ENCODE peak calls at places on chromosome 19, in four cellular contexts. One of them, this sample, is unnamed.

GRCh38 chr19:57903298-57904174 is 12.9 kb downstream of the ZNF417 start:
- DNase-seq in GM12891: peak
- DNase-seq in GM12878: no peak
- DNase-seq in K562: peak
- DNase-seq in this sample: no peak

GRCh38 chr19:29761575-29762225 is 46.6 kb upstream of the C19orf12 start:
- DNase-seq in GM12891: no peak
- DNase-seq in GM12878: no peak
- DNase-seq in K562: no peak
- DNase-seq in this sample: no peak

GRCh38 chr19:48812094-48812929 is 1.5 kb upstream of the BCAT2 start:
- DNase-seq in GM12891: peak
- DNase-seq in GM12878: no peak
- DNase-seq in K562: peak
- DNase-seq in this sample: no peak

GRCh38 chr19:42386974-42387707 is 3.0 kb downstream of the CNFN start:
- DNase-seq in GM12891: peak
- DNase-seq in GM12878: no peak
- DNase-seq in K562: peak
- DNase-seq in this sample: peak

GRCh38 chr19:50977626-50978025 is 6.1 kb downstream of the KLK7 start:
- DNase-seq in GM12891: no peak
- DNase-seq in GM12878: no peak
- DNase-seq in K562: no peak
- DNase-seq in this sample: no peak

GRCh38 chr19:17846146-17846545 is 1.6 kb downstream of the JAK3 start:
- DNase-seq in GM12891: no peak
- DNase-seq in GM12878: peak
- DNase-seq in K562: no peak
- DNase-seq in this sample: no peak

GRCh38 chr19:4369888-4370260 is 26.5 kb downstream of the MPND start:
- DNase-seq in GM12891: peak
- DNase-seq in GM12878: no peak
- DNase-seq in K562: no peak
- DNase-seq in this sample: peak

GRCh38 chr19:13172335-13173128 is 22.3 kb downstream of the IER2 start:
- DNase-seq in GM12891: no peak
- DNase-seq in GM12878: no peak
- DNase-seq in K562: peak
- DNase-seq in this sample: peak

GRCh38 chr19:38047641-38048040 is 140.6 kb downstream of the SIPA1L3 start:
- DNase-seq in GM12891: no peak
- DNase-seq in GM12878: no peak
- DNase-seq in K562: no peak
- DNase-seq in this sample: peak

GRCh38 chr19:18013621-18014111 is 5.7 kb downstream of the ARRDC2 start:
- DNase-seq in GM12891: no peak
- DNase-seq in GM12878: no peak
- DNase-seq in K562: peak
- DNase-seq in this sample: no peak

GRCh38 chr19:34998777-34999497 is 1.2 kb upstream of the GRAMD1A start:
- DNase-seq in GM12891: no peak
- DNase-seq in GM12878: no peak
- DNase-seq in K562: peak
- DNase-seq in this sample: no peak

GRCh38 chr19:29576761-29577661 is 29.1 kb upstream of the POP4 start:
- DNase-seq in GM12891: no peak
- DNase-seq in GM12878: peak
- DNase-seq in K562: no peak
- DNase-seq in this sample: no peak

GRCh38 chr19:18419699-18420460 is 682 bp downstream of the SSBP4 start:
- DNase-seq in GM12891: no peak
- DNase-seq in GM12878: no peak
- DNase-seq in K562: peak
- DNase-seq in this sample: no peak

GRCh38 chr19:33339750-33340029 is 33.8 kb upstream of the CEBPG start:
- DNase-seq in GM12891: no peak
- DNase-seq in GM12878: no peak
- DNase-seq in K562: no peak
- DNase-seq in this sample: no peak
- TF ChIP-seq SPI1 in GM12891: no peak
- TF ChIP-seq SPI1 in GM12878: no peak
- TF ChIP-seq SPI1 in K562: no peak
- TF ChIP-seq SPI1 in this sample: no peak

DNA sequence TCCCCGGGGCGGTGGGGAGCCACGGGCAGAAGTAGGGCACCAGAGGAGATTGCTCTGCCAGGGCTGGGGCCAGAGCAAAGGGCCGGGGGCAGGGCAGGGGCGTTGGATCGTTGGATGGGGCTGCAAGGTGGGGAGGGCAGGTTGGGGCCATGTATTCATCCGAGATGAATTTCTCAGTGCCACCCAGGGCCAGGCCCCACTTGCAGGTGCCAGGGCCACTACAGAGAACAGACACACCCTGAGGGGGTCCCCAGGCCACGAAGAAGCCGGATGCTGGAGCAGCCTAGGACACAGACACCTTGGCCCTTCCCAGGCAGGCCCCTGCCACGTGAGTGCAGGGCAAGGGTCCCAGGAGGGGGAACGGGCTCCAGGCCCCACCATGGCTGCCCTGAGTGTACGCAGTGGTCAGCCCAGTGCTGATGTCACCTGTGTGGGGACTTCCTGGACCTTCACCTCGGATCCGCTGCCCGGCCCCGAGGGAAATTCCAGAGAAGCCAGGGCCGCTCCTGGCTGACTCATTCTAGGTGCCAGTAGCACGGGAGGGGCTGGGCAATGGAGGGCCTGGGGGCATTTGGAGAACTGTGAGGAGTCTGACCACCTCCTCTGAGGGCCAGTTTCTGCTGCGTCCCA is 9.6 kb upstream of the SBNO2 start:
- DNase-seq in GM12891: no peak
- DNase-seq in GM12878: peak
- DNase-seq in K562: no peak
- DNase-seq in this sample: no peak
- TF ChIP-seq SPI1 in GM12891: no peak
- TF ChIP-seq SPI1 in GM12878: peak
- TF ChIP-seq SPI1 in K562: no peak
- TF ChIP-seq SPI1 in this sample: no peak

GRCh38 chr19:45468159-45468651 is 409 bp downstream of the FOSB start:
- DNase-seq in GM12891: no peak
- DNase-seq in GM12878: no peak
- DNase-seq in K562: no peak
- DNase-seq in this sample: peak

GRCh38 chr19:45469835-45470146 is 2.0 kb downstream of the FOSB start:
- DNase-seq in GM12891: peak
- DNase-seq in GM12878: no peak
- DNase-seq in K562: peak
- DNase-seq in this sample: no peak

GRCh38 chr19:45469132-45469834 is 1.5 kb downstream of the FOSB start:
- DNase-seq in GM12891: peak
- DNase-seq in GM12878: peak
- DNase-seq in K562: peak
- DNase-seq in this sample: peak

GRCh38 chr19:45467456-45468158 is at the start of gene FOSB:
- DNase-seq in GM12891: peak
- DNase-seq in GM12878: no peak
- DNase-seq in K562: peak
- DNase-seq in this sample: peak

DNA sequence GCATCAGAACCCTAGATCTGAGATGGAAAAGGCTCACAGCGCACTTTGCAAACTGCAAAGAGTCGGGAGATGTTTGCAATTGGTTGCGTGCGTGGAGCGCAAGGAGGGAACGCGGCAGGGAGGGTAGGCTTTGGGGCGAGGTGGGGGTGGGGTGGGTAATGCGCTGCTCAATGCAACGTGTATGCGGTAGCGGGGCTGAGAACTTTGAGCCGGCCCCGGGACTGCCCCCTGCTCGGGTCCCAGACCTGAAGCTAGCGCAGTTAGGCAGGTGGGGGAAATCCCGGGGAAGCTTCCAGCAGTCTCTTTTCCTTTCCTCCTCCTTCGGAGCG is 971 bp downstream of the FOSB start:
- DNase-seq in GM12891: no peak
- DNase-seq in GM12878: no peak
- DNase-seq in K562: peak
- DNase-seq in this sample: no peak
- TF ChIP-seq SPI1 in GM12891: no peak
- TF ChIP-seq SPI1 in GM12878: no peak
- TF ChIP-seq SPI1 in K562: no peak
- TF ChIP-seq SPI1 in this sample: no peak

GRCh38 chr19:32017341-32017948 is 328.0 kb upstream of the ZNF507 start:
- DNase-seq in GM12891: no peak
- DNase-seq in GM12878: no peak
- DNase-seq in K562: no peak
- DNase-seq in this sample: no peak
- TF ChIP-seq SPI1 in GM12891: no peak
- TF ChIP-seq SPI1 in GM12878: no peak
- TF ChIP-seq SPI1 in K562: no peak
- TF ChIP-seq SPI1 in this sample: no peak

GRCh38 chr19:55149078-55150003 is at the start of gene TNNT1:
- DNase-seq in GM12891: no peak
- DNase-seq in GM12878: no peak
- DNase-seq in K562: no peak
- DNase-seq in this sample: no peak
- TF ChIP-seq SPI1 in GM12891: no peak
- TF ChIP-seq SPI1 in GM12878: no peak
- TF ChIP-seq SPI1 in K562: no peak
- TF ChIP-seq SPI1 in this sample: no peak

DNA sequence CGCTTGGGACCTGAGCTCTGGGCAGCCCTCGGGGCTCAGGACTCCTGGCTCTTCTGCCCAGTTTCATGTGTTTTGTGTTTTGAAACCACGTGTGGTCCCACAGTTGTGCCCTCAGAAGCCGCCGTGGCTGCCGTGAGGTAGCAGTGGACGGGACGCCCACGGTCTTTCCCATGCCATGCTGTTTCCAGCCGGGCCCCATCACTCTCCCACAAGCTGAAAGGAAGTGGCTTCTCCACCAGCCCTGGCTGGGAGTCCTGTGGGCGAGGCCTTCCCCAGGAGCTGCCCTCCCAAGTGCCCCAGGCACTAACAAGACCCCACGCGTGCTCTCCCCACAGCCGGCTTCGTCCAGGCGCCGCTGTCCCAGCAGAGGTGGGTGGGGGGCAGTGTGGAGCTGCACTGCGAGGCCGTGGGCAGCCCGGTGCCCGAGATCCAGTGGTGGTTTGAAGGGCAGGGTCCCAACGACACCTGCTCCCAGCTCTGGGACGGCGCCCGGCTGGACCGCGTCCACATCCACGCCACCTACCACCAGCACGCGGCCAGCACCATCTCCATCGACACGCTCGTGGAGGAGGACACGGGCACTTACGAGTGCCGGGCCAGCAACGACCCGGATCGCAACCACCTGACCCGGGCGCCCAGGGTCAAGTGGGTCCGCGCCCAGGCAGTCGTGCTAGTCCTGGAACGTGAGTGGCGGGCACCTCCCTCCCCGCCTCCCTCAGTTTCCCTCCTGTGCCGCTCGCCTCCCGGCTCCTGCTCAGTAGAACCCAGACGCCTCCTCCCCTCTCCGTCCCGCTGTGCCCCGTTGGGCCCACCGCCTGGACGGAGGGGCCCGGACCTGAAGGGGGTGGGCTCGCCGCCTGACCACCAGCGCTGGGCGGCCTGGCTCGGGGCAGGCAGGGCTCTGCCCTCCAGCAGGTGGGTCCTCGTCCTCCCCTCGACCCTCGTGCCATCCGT is 5.3 kb downstream of the BSG start:
- DNase-seq in GM12891: no peak
- DNase-seq in GM12878: no peak
- DNase-seq in K562: no peak
- DNase-seq in this sample: no peak
- TF ChIP-seq SPI1 in GM12891: no peak
- TF ChIP-seq SPI1 in GM12878: no peak
- TF ChIP-seq SPI1 in K562: no peak
- TF ChIP-seq SPI1 in this sample: no peak

GRCh38 chr19:8168537-8168936 is 19.1 kb upstream of the FBN3 start:
- DNase-seq in GM12891: no peak
- DNase-seq in GM12878: no peak
- DNase-seq in K562: no peak
- DNase-seq in this sample: no peak
- TF ChIP-seq SPI1 in GM12891: no peak
- TF ChIP-seq SPI1 in GM12878: no peak
- TF ChIP-seq SPI1 in K562: no peak
- TF ChIP-seq SPI1 in this sample: no peak

GRCh38 chr19:6521718-6522646 is 8.8 kb upstream of the TNFSF9 start:
- DNase-seq in GM12891: no peak
- DNase-seq in GM12878: peak
- DNase-seq in K562: peak
- DNase-seq in this sample: no peak
- TF ChIP-seq SPI1 in GM12891: peak
- TF ChIP-seq SPI1 in GM12878: peak
- TF ChIP-seq SPI1 in K562: no peak
- TF ChIP-seq SPI1 in this sample: no peak

GRCh38 chr19:15423130-15423529 is 4.3 kb upstream of the AKAP8L start:
- DNase-seq in GM12891: no peak
- DNase-seq in GM12878: no peak
- DNase-seq in K562: no peak
- DNase-seq in this sample: no peak

GRCh38 chr19:15424692-15425272 is 6.0 kb upstream of the AKAP8L start:
- DNase-seq in GM12891: no peak
- DNase-seq in GM12878: no peak
- DNase-seq in K562: no peak
- DNase-seq in this sample: no peak

GRCh38 chr19:15422311-15423075 is 3.7 kb upstream of the AKAP8L start:
- DNase-seq in GM12891: no peak
- DNase-seq in GM12878: no peak
- DNase-seq in K562: no peak
- DNase-seq in this sample: no peak

GRCh38 chr19:15425321-15425950 is 6.6 kb upstream of the AKAP8L start:
- DNase-seq in GM12891: no peak
- DNase-seq in GM12878: no peak
- DNase-seq in K562: no peak
- DNase-seq in this sample: no peak

GRCh38 chr19:15424121-15424520 is 5.3 kb upstream of the AKAP8L start:
- DNase-seq in GM12891: no peak
- DNase-seq in GM12878: no peak
- DNase-seq in K562: no peak
- DNase-seq in this sample: no peak
- TF ChIP-seq SPI1 in GM12891: no peak
- TF ChIP-seq SPI1 in GM12878: no peak
- TF ChIP-seq SPI1 in K562: no peak
- TF ChIP-seq SPI1 in this sample: no peak

GRCh38 chr19:40445945-40446784 is 2.0 kb upstream of the SERTAD3 start:
- DNase-seq in GM12891: no peak
- DNase-seq in GM12878: no peak
- DNase-seq in K562: peak
- DNase-seq in this sample: no peak
- TF ChIP-seq SPI1 in GM12891: no peak
- TF ChIP-seq SPI1 in GM12878: no peak
- TF ChIP-seq SPI1 in K562: no peak
- TF ChIP-seq SPI1 in this sample: no peak

This sample was measured in HL-60.